ENCODE peak calls at places on chromosome 14, in nine cellular contexts. C is GOT3; R is tibial artery; J is Calu3; L is iPS DF 19.7; H is A549; S is adrenal gland; X is HT1080; N is activated CD4-positive, alpha-beta T cell treated with anti-CD3 and anti-CD28 coated beads, Interleukin-2, amount 50 U/mL, for 24 hours. M is an unnamed sample.

GRCh38 chr14:95547626-95548327 is 12.9 kb downstream of the GLRX5 start:
- DNase-seq in C (no peak), R (no peak), J (peak), L (no peak), H (no peak), S (no peak), X (peak), N (no peak), M (no peak)

GRCh38 chr14:37625597-37626595 is 30.5 kb downstream of the TTC6 start:
- DNase-seq in C (no peak), R (no peak), J (no peak), L (no peak), H (no peak), S (no peak), X (no peak), N (no peak), M (no peak)

GRCh38 chr14:96399405-96399804 is 7.5 kb downstream of the AK7 start:
- DNase-seq in C (no peak), R (no peak), J (no peak), L (no peak), H (no peak), S (no peak), X (no peak), N (no peak), M (no peak)

GRCh38 chr14:22070119-22070982 is 396.7 kb upstream of the OR4E1 start:
- DNase-seq in C (no peak), R (no peak), J (no peak), L (peak), H (no peak), S (peak), X (peak), N (peak), M (no peak)

GRCh38 chr14:102087762-102088011 is 843 bp upstream of the HSP90AA1 start:
- DNase-seq in C (no peak), R (no peak), J (no peak), L (no peak), H (no peak), S (no peak), X (no peak), N (peak), M (no peak)

GRCh38 chr14:88614218-88614907 is 51.5 kb downstream of the ZC3H14 start:
- DNase-seq in C (no peak), R (no peak), J (no peak), L (no peak), H (no peak), S (no peak), X (peak), N (no peak), M (peak)

GRCh38 chr14:97377550-97377949 is 580.4 kb downstream of the VRK1 start:
- DNase-seq in C (no peak), R (no peak), J (no peak), L (no peak), H (no peak), S (no peak), X (no peak), N (no peak), M (no peak)

GRCh38 chr14:69693823-69694729 is 72.9 kb upstream of the SRSF5 start:
- DNase-seq in C (no peak), R (no peak), J (peak), L (no peak), H (peak), S (peak), X (no peak), N (no peak), M (no peak)

GRCh38 chr14:29926701-29927595 is 699 bp downstream of the PRKD1 start:
- DNase-seq in C (no peak), R (peak), J (peak), L (no peak), H (peak), S (peak), X (peak), N (no peak), M (no peak)

GRCh38 chr14:64147126-64147790 is 146.9 kb downstream of the ESR2 start:
- DNase-seq in C (no peak), R (no peak), J (no peak), L (no peak), H (no peak), S (no peak), X (peak), N (no peak), M (no peak)

GRCh38 chr14:65297744-65298143 is 114.8 kb upstream of the FUT8 start:
- DNase-seq in C (no peak), R (no peak), J (peak), L (no peak), H (peak), S (no peak), X (no peak), N (no peak), M (no peak)

GRCh38 chr14:73896521-73896920 is 9.9 kb downstream of the ZNF410 start:
- DNase-seq in C (no peak), R (no peak), J (no peak), L (no peak), H (no peak), S (no peak), X (peak), N (no peak), M (peak)

GRCh38 chr14:68377459-68377858 is 415.4 kb downstream of the ZFP36L1 start:
- DNase-seq in C (no peak), R (peak), J (peak), L (no peak), H (peak), S (peak), X (no peak), N (no peak), M (no peak)

GRCh38 chr14:89443002-89443660 is 26.1 kb upstream of the FOXN3 start:
- DNase-seq in C (no peak), R (no peak), J (no peak), L (no peak), H (no peak), S (no peak), X (no peak), N (no peak), M (no peak)

GRCh38 chr14:74660863-74661262 is 48.8 kb upstream of the LTBP2 start:
- DNase-seq in C (no peak), R (no peak), J (no peak), L (no peak), H (no peak), S (no peak), X (no peak), N (no peak), M (no peak)

GRCh38 chr14:24365600-24366374 is 2.2 kb upstream of the NFATC4 start:
- DNase-seq in C (peak), R (peak), J (peak), L (peak), H (peak), S (peak), X (peak), N (peak), M (peak)

GRCh38 chr14:45252356-45253069 is 489 bp downstream of the MIS18BP1 start:
- DNase-seq in C (no peak), R (no peak), J (peak), L (no peak), H (peak), S (no peak), X (no peak), N (no peak), M (no peak)

GRCh38 chr14:24463017-24463805 is 20.6 kb upstream of the SDR39U1 start:
- DNase-seq in C (no peak), R (no peak), J (no peak), L (no peak), H (no peak), S (no peak), X (no peak), N (no peak), M (no peak)

M was measured in stromal cell of bone marrow.